ENCODE peak calls at places on chromosomes 12 and 14, in five cellular contexts. E, S, V, N and R are unnamed samples.

GRCh38 chr14:64388533-64389243 is 535 bp downstream of the MTHFD1 start:
- DNase-seq in E (no peak), S (no peak), V (no peak), N (peak; percentile 80), R (no peak)

GRCh38 chr12:121467638-121468403 is 67.9 kb downstream of the RNF34 start:
- DNase-seq in E (peak; percentile 78), S (no peak), V (no peak), N (no peak), R (peak; percentile 18)

GRCh38 chr12:123141615-123142517 is 9.0 kb downstream of the PITPNM2 start:
- DNase-seq in E (peak; percentile 85), S (peak; percentile 87), V (no peak), N (peak; percentile 79), R (peak; percentile 72)

GRCh38 chr14:66078031-66078430 is 408.1 kb upstream of the CCDC196 start:
- DNase-seq in E (no peak), S (no peak), V (no peak), N (no peak), R (peak; percentile 23)

GRCh38 chr14:106826833-106827369 is 1300.5 kb downstream of the TMEM121 start:
- DNase-seq in E (no peak), S (no peak), V (no peak), N (no peak), R (no peak)

GRCh38 chr14:59126714-59127436 is 61.6 kb upstream of the DAAM1 start:
- DNase-seq in E (no peak), S (no peak), V (no peak), N (no peak), R (peak; percentile 64)

GRCh38 chr14:72906316-72906715 is 12.4 kb upstream of the DPF3 start:
- DNase-seq in E (no peak), S (no peak), V (no peak), N (no peak), R (no peak)

GRCh38 chr12:117151195-117152031 is 38.9 kb downstream of the FBXO21 start:
- DNase-seq in E (peak; percentile 80), S (no peak), V (no peak), N (peak; percentile 85), R (peak; percentile 67)

GRCh38 chr12:94770397-94770759 is 120.0 kb upstream of the TMCC3 start:
- DNase-seq in E (no peak), S (no peak), V (no peak), N (no peak), R (no peak)

GRCh38 chr14:65243766-65244442 is 141.6 kb upstream of the MAX start:
- DNase-seq in E (no peak), S (no peak), V (no peak), N (no peak), R (peak; percentile 93)

GRCh38 chr12:71472441-71472911 is 32.9 kb downstream of the LGR5 start:
- DNase-seq in E (no peak), S (no peak), V (no peak), N (no peak), R (no peak)

GRCh38 chr12:90099288-90099687 is 390.6 kb upstream of the ATP2B1 start:
- DNase-seq in E (no peak), S (no peak), V (no peak), N (no peak), R (peak; percentile 31)

GRCh38 chr12:18907154-18907553 is 169.2 kb downstream of the CAPZA3 start:
- DNase-seq in E (no peak), S (no peak), V (no peak), N (no peak), R (no peak)

GRCh38 chr14:91114079-91115065 is 499 bp downstream of the DGLUCY start:
- DNase-seq in E (peak; percentile 69), S (no peak), V (peak; percentile 67), N (peak; percentile 91), R (peak; percentile 91)

GRCh38 chr12:110775997-110776396 is 33.3 kb upstream of the PPP1CC start:
- DNase-seq in E (no peak), S (no peak), V (no peak), N (no peak), R (no peak)

GRCh38 chr12:38138225-38139221 is 178.1 kb upstream of the ALG10B start:
- DNase-seq in E (peak; percentile 81), S (no peak), V (no peak), N (peak; percentile 88), R (peak; percentile 72)

GRCh38 chr12:14126692-14127091 is 145.3 kb upstream of the GRIN2B start:
- DNase-seq in E (no peak), S (no peak), V (no peak), N (no peak), R (no peak)

GRCh38 chr12:59181378-59181777 is 261.1 kb upstream of the LRIG3 start:
- DNase-seq in E (no peak), S (no peak), V (no peak), N (no peak), R (no peak)

GRCh38 chr12:124727922-124728321 is 135.7 kb downstream of the SCARB1 start:
- DNase-seq in E (no peak), S (no peak), V (no peak), N (no peak), R (no peak)

GRCh38 chr12:116812238-116812637 is 69.0 kb downstream of the HRK start:
- DNase-seq in E (no peak), S (no peak), V (no peak), N (no peak), R (no peak)

GRCh38 chr12:52925717-52926595 is 21.1 kb upstream of the KRT8 start:
- DNase-seq in E (no peak), S (no peak), V (no peak), N (no peak), R (no peak)

GRCh38 chr12:102769323-102769916 is 147.6 kb downstream of the PAH start:
- DNase-seq in E (peak; percentile 76), S (no peak), V (peak; percentile 26), N (peak; percentile 80), R (peak; percentile 34)

GRCh38 chr12:19915392-19916192 is 452.7 kb upstream of the PDE3A start:
- DNase-seq in E (no peak), S (no peak), V (no peak), N (no peak), R (peak; percentile 85)

GRCh38 chr14:101231828-101232227 is 328.3 kb upstream of the RTL1 start:
- DNase-seq in E (peak; percentile 22), S (no peak), V (no peak), N (no peak), R (no peak)

GRCh38 chr12:12032260-12032761 is 38.4 kb upstream of the BCL2L14 start:
- DNase-seq in E (no peak), S (no peak), V (no peak), N (no peak), R (no peak)

GRCh38 chr14:65792208-65792905 is 379.8 kb downstream of the FUT8 start:
- DNase-seq in E (no peak), S (no peak), V (no peak), N (no peak), R (no peak)

GRCh38 chr14:54697806-54698205 is 130.9 kb downstream of the SAMD4A start:
- DNase-seq in E (no peak), S (no peak), V (no peak), N (no peak), R (no peak)

GRCh38 chr12:92735131-92735721 is 32.4 kb downstream of the PLEKHG7 start:
- DNase-seq in E (no peak), S (no peak), V (no peak), N (no peak), R (peak; percentile 94)

GRCh38 chr12:7695159-7695930 is at the start of gene GDF3:
- DNase-seq in E (no peak), S (no peak), V (no peak), N (no peak), R (peak; percentile 94)

GRCh38 chr12:132730353-132730752 is 19.7 kb downstream of the PGAM5 start:
- DNase-seq in E (no peak), S (no peak), V (no peak), N (no peak), R (no peak)
- TF ChIP-seq POLR2A in E (no peak), S (no peak), V (no peak), N (no peak), R (no peak)

GRCh38 chr14:100078997-100079561 is 13.9 kb downstream of the EVL start:
- DNase-seq in E (no peak), S (peak; percentile 65), V (no peak), N (no peak), R (peak; percentile 9)

GRCh38 chr14:100076630-100077029 is 11.4 kb downstream of the EVL start:
- DNase-seq in E (peak; percentile 82), S (peak; percentile 88), V (no peak), N (peak; percentile 85), R (no peak)

GRCh38 chr14:100076133-100076532 is 10.9 kb downstream of the EVL start:
- DNase-seq in E (no peak), S (peak; percentile 77), V (no peak), N (no peak), R (no peak)

GRCh38 chr14:100078216-100078780 is 13.1 kb downstream of the EVL start:
- DNase-seq in E (no peak), S (no peak), V (no peak), N (no peak), R (no peak)

GRCh38 chr14:100077441-100077840 is 12.2 kb downstream of the EVL start:
- DNase-seq in E (no peak), S (peak; percentile 42), V (no peak), N (no peak), R (no peak)
- TF ChIP-seq POLR2A in E (no peak), S (no peak), V (no peak), N (no peak), R (no peak)

DNA sequence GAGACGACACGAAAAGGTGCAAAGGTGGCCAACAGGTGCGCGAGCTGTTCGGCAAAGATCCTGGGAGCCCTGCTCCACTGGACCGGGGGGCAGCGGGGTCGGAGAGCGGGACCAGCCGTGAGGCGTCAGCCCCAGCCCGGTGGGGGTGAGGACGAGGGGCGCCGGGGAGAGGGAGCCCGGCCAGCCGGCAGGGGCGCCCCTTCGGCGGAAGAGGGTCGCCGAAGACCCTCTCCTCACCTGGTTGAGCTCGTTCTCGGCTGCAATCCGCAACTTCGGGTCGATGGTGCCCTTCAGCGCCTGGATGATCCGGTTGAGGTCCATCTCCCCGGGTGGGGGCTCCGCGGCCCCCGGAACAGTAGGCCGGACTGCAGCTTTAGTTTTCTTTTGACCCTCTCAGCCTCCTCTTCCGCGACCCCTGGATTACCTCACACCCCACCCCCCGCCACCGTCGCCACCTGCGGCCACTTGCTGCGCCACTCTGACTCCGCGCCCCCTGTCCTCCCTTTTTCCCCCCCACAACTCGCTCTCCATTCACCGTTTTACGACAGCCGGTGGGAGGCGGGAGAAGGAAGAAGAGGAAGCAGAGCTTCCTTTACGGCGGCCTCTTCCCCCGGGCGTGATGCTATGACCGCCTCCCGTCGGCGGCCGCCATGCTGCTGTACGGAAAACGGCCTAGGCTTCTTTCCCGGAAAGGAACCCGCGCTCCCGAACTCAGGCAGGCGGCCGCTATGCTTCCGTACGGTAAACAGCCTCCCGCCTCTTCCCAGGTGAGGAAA is at the start of gene IPO8:
- DNase-seq in E (peak; percentile 95), S (peak; percentile 89), V (peak; percentile 82), N (peak; percentile 93), R (peak; percentile 89)
- TF ChIP-seq POLR2A in E (no peak), S (no peak), V (peak; percentile 68), N (no peak), R (peak; percentile 33)

GRCh38 chr12:176321-177181 is 37.4 kb downstream of the SLC6A12 start:
- DNase-seq in E (no peak), S (no peak), V (no peak), N (no peak), R (no peak)

GRCh38 chr12:177336-177979 is 36.5 kb downstream of the SLC6A12 start:
- DNase-seq in E (no peak), S (no peak), V (no peak), N (no peak), R (no peak)

GRCh38 chr12:175759-176158 is 38.2 kb downstream of the SLC6A12 start:
- DNase-seq in E (no peak), S (no peak), V (no peak), N (no peak), R (no peak)

GRCh38 chr12:174596-174995 is 39.4 kb downstream of the SLC6A12 start:
- DNase-seq in E (no peak), S (no peak), V (no peak), N (no peak), R (no peak)

GRCh38 chr12:175250-175649 is 38.7 kb downstream of the SLC6A12 start:
- DNase-seq in E (no peak), S (no peak), V (no peak), N (no peak), R (no peak)
- TF ChIP-seq POLR2A in E (no peak), S (no peak), V (no peak), N (no peak), R (no peak)